ENCODE peak calls at places on chromosomes 3 and 15, in four cellular contexts. I is ascending aorta, E is mucosa of descending colon, U is cardiac muscle cell. D is an unnamed sample. For H3K36me3, the result is how much of the 10 kb centered on the place peaks cover.

GRCh38 chr15:51917493-51917892 is 54.1 kb downstream of the LEO1 start:
- DNase-seq in I (no peak), E (no peak), U (peak), D (no peak)

GRCh38 chr3:148955544-148956346 is 35.6 kb upstream of the GYG1 start:
- DNase-seq in I (peak), E (no peak), U (peak), D (peak)

GRCh38 chr3:16474304-16474703 is 39.2 kb downstream of the RFTN1 start:
- DNase-seq in I (no peak), E (no peak), U (peak), D (no peak)

GRCh38 chr3:43773273-43774104 is 82.8 kb downstream of the ABHD5 start:
- DNase-seq in I (no peak), E (no peak), U (peak), D (no peak)

GRCh38 chr3:194592798-194593752 is 40.1 kb downstream of the TMEM44 start:
- DNase-seq in I (no peak), E (no peak), U (no peak), D (no peak)

GRCh38 chr3:30098206-30098605 is 508.2 kb upstream of the TGFBR2 start:
- DNase-seq in I (no peak), E (no peak), U (no peak), D (no peak)

GRCh38 chr15:73573572-73573971 is 59.6 kb downstream of the NPTN start:
- DNase-seq in I (no peak), E (peak), U (no peak), D (no peak)

GRCh38 chr15:52546031-52546751 is 17.5 kb upstream of the MYO5A start:
- DNase-seq in I (no peak), E (no peak), U (no peak), D (no peak)

GRCh38 chr3:129336093-129336706 is 57.5 kb downstream of the HMCES start:
- DNase-seq in I (no peak), E (no peak), U (no peak), D (no peak)

GRCh38 chr3:125203731-125204130 is 8.8 kb downstream of the SLC12A8 start:
- DNase-seq in I (no peak), E (no peak), U (no peak), D (no peak)

GRCh38 chr3:61562042-61562809 is 855 bp downstream of the PTPRG start:
- DNase-seq in I (no peak), E (peak), U (peak), D (no peak)

GRCh38 chr3:58404396-58404795 is 29.2 kb downstream of the PDHB start:
- DNase-seq in I (no peak), E (no peak), U (no peak), D (no peak)

GRCh38 chr15:68542771-68543544 is 35.8 kb upstream of the CORO2B start:
- DNase-seq in I (no peak), E (no peak), U (no peak), D (peak)

GRCh38 chr3:120846073-120846472 is 61.9 kb upstream of the STXBP5L start:
- DNase-seq in I (no peak), E (no peak), U (no peak), D (no peak)

GRCh38 chr15:30918366-30918765 is 14.7 kb downstream of the FAN1 start:
- DNase-seq in I (no peak), E (no peak), U (no peak), D (no peak)

GRCh38 chr3:194939949-194940770 is 254.5 kb downstream of the FAM43A start:
- DNase-seq in I (no peak), E (no peak), U (peak), D (no peak)

GRCh38 chr3:126476166-126476975 is 680 bp upstream of the ZXDC start:
- DNase-seq in I (peak), E (peak), U (no peak), D (no peak)

GRCh38 chr15:92439311-92439710 is 45.6 kb downstream of the ST8SIA2 start:
- DNase-seq in I (no peak), E (no peak), U (no peak), D (no peak)

GRCh38 chr15:92443381-92443780 is 49.7 kb downstream of the ST8SIA2 start:
- DNase-seq in I (no peak), E (no peak), U (no peak), D (no peak)

GRCh38 chr15:92435145-92435544 is 41.5 kb downstream of the ST8SIA2 start:
- DNase-seq in I (no peak), E (no peak), U (no peak), D (no peak)

DNA sequence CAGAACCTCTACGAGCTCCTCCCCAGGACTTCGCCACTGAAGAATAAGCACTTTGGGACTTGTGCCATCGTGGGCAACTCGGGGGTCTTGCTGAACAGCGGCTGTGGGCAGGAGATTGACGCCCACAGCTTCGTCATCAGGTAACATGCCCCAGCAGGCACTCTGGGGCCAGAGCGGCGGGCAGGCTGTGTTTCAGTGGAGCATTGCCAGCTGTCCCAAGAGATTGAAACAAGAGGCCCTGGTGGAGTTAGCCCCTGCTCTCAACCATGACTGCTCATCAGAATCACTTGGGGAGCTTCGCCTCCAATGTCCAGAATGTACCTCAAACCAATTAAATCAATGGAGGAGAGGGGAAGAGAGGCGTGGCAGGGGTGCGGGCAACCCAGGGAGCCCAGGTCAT is 44.8 kb downstream of the ST8SIA2 start:
- DNase-seq in I (no peak), E (no peak), U (no peak), D (no peak)
- H3K36me3 ChIP-seq in I (under half), E (under half), U (under half), D (under half)

GRCh38 chr3:79019137-79019923 is 748.5 kb downstream of the ROBO1 start:
- DNase-seq in I (peak), E (peak), U (peak), D (no peak)
- TF ChIP-seq CTCF in I (no peak), E (no peak), U (no peak), D (no peak)

GRCh38 chr3:49119036-49119435 is 1.6 kb downstream of the USP19 start:
- DNase-seq in I (no peak), E (no peak), U (no peak), D (no peak)
- H3K36me3 ChIP-seq in I (half or more), E (under half), U (half or more), D (half or more)

GRCh38 chr3:24829011-24829581 is 334.4 kb upstream of the THRB start:
- DNase-seq in I (no peak), E (peak), U (peak), D (no peak)
- TF ChIP-seq CTCF in I (no peak), E (no peak), U (no peak), D (no peak)

GRCh38 chr15:41085029-41085428 is 31.1 kb downstream of the INO80 start:
- DNase-seq in I (no peak), E (no peak), U (no peak), D (no peak)
- H3K36me3 ChIP-seq in I (half or more), E (under half), U (half or more), D (half or more)

DNA sequence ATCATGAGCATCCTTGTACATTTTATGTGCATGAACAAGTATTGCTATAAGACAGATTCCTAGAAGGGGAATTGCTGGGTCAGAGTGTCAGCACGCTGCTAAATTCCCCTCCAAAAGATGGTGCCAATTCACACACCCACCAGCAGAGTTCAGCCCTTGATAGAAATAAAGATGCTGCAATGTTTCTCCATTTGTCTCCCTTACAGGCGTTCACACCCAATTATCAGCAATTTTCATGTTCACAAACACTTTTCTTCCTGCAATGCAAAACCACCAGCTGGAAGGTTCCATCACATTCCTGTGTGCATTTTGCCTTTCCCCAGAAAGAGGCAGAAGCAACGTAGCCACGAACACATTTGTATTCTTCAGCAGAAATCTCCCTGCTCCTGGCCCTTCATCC is 3.3 kb upstream of the TAMM41 start:
- DNase-seq in I (no peak), E (no peak), U (no peak), D (no peak)
- TF ChIP-seq CTCF in I (no peak), E (no peak), U (no peak), D (no peak)

GRCh38 chr3:14145670-14146380 is 21.0 kb downstream of the TMEM43 start:
- DNase-seq in I (no peak), E (no peak), U (no peak), D (no peak)

GRCh38 chr3:14147063-14147435 is 22.2 kb downstream of the TMEM43 start:
- DNase-seq in I (no peak), E (no peak), U (no peak), D (no peak)

GRCh38 chr3:14146381-14147062 is 21.7 kb downstream of the TMEM43 start:
- DNase-seq in I (no peak), E (no peak), U (no peak), D (no peak)

GRCh38 chr3:14148041-14148985 is 23.5 kb downstream of the TMEM43 start:
- DNase-seq in I (no peak), E (no peak), U (no peak), D (no peak)

DNA sequence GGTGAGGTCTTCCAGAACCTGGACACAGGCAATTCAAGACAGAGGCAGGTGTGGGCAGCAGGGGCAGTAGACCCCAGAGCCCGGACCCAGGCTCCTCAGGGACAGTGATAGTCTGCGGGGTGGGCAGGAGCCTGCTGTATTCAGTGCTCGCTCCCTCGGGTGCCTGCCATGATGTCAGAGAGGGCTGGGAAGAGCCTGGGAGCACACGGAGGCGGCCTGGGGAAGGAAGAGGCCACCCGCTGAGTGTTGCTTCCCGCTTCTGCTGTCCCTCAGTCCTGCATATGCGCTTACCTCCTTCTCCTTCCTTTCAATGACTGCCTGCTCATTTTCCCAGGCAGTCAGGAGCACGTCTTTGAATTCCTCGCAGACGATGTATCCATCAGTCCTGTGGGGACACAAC is 22.8 kb downstream of the TMEM43 start:
- DNase-seq in I (no peak), E (no peak), U (no peak), D (no peak)
- H3K36me3 ChIP-seq in I (under half), E (under half), U (under half), D (under half)

DNA sequence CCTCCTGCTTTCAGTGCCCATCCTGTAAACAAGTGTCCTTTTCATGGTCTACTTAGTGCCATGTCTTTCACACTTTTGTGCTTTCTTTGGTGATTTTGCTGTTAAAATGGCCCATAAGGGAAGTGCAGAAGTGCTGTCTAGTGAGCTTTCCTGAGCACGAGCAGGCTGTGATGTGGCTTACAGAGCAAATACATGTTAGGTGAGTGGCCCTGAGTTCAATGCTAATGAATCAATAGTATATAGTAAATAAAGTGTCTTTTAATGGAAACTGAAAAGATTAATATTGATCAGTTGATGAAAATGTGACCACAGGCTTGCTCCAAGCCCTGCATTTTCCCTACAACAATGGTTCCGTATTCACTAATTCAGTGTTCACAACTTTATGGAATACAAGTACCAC is 5.7 kb downstream of the SH3BP5 start:
- DNase-seq in I (no peak), E (no peak), U (no peak), D (no peak)
- TF ChIP-seq CTCF in I (no peak), E (no peak), U (no peak), D (no peak)

D was measured in thoracic aorta.